ENCODE peak calls at places on chromosomes 13 and 19, in four cellular contexts. S is cardiac fibroblast, F is amygdala, O is non-pigmented ciliary epithelial cell. X is an unnamed sample.

GRCh38 chr19:14669940-14670339 is 4.7 kb downstream of the ADGRE3 start:
- DNase-seq in S (no peak), F (no peak), O (no peak), X (no peak)

GRCh38 chr13:86567119-86567518 is 767.9 kb upstream of the SLITRK6 start:
- DNase-seq in S (no peak), F (no peak), O (no peak), X (no peak)

GRCh38 chr19:19595171-19595701 is 23.3 kb downstream of the PBX4 start:
- DNase-seq in S (peak; percentile 39), F (no peak), O (no peak), X (no peak)

GRCh38 chr13:77112961-77113360 is 86.0 kb upstream of the FBXL3 start:
- DNase-seq in S (no peak), F (no peak), O (no peak), X (no peak)

GRCh38 chr19:1149259-1150045 is 24.6 kb downstream of the SBNO2 start:
- DNase-seq in S (no peak), F (no peak), O (no peak), X (no peak)

GRCh38 chr19:15922021-15922420 is 12.3 kb downstream of the CYP4F11 start:
- DNase-seq in S (no peak), F (no peak), O (no peak), X (no peak)

GRCh38 chr13:39559838-39560237 is 43.2 kb downstream of the LHFPL6 start:
- DNase-seq in S (no peak), F (no peak), O (no peak), X (no peak)

GRCh38 chr19:4456566-4456842 is 1.1 kb downstream of the UBXN6 start:
- DNase-seq in S (peak; percentile 67), F (no peak), O (no peak), X (no peak)

GRCh38 chr13:23799945-23800344 is 89.3 kb downstream of the MIPEP start:
- DNase-seq in S (peak; percentile 37), F (no peak), O (no peak), X (no peak)

GRCh38 chr13:44404261-44405139 is 30.9 kb downstream of the SERP2 start:
- DNase-seq in S (no peak), F (no peak), O (no peak), X (no peak)

GRCh38 chr19:54248016-54248601 is 5.5 kb upstream of the LILRA6 start:
- DNase-seq in S (peak; percentile 54), F (no peak), O (no peak), X (no peak)

GRCh38 chr19:4831351-4832340 is at the start of gene TICAM1:
- DNase-seq in S (peak; percentile 77), F (no peak), O (no peak), X (no peak)

GRCh38 chr19:47723573-47723923 is 10.3 kb downstream of the EHD2 start:
- DNase-seq in S (peak; percentile 94), F (no peak), O (peak; percentile 60), X (no peak)

GRCh38 chr13:73133536-73133935 is 74.7 kb downstream of the KLF5 start:
- DNase-seq in S (peak; percentile 14), F (no peak), O (no peak), X (no peak)

GRCh38 chr13:48446454-48446853 is 33.5 kb upstream of the LPAR6 start:
- DNase-seq in S (peak; percentile 85), F (no peak), O (peak; percentile 45), X (peak; percentile 19)

GRCh38 chr19:30482956-30483355 is 110.8 kb downstream of the ZNF536 start:
- DNase-seq in S (no peak), F (no peak), O (no peak), X (no peak)

GRCh38 chr19:5951338-5951861 is 26.5 kb downstream of the RANBP3 start:
- DNase-seq in S (no peak), F (no peak), O (no peak), X (no peak)

GRCh38 chr19:17183271-17183757 is 31.8 kb upstream of the USE1 start:
- DNase-seq in S (no peak), F (no peak), O (no peak), X (no peak)

GRCh38 chr13:31361673-31362072 is 161.9 kb downstream of the B3GLCT start:
- DNase-seq in S (peak; percentile 34), F (no peak), O (no peak), X (no peak)

GRCh38 chr19:54100560-54100959 is at the start of gene OSCAR:
- DNase-seq in S (no peak), F (no peak), O (no peak), X (no peak)

GRCh38 chr13:79548886-79549285 is 67.9 kb downstream of the NDFIP2 start:
- DNase-seq in S (peak; percentile 46), F (no peak), O (no peak), X (no peak)

GRCh38 chr13:45167611-45168554 is 33.0 kb downstream of the KCTD4 start:
- DNase-seq in S (no peak), F (no peak), O (no peak), X (no peak)

GRCh38 chr19:15430526-15431120 is 11.8 kb upstream of the AKAP8L start:
- DNase-seq in S (no peak), F (no peak), O (no peak), X (no peak)

GRCh38 chr13:70203661-70204229 is 95.5 kb upstream of the KLHL1 start:
- DNase-seq in S (peak; percentile 1), F (no peak), O (no peak), X (no peak)

GRCh38 chr19:6241680-6242079 is 38.1 kb downstream of the MLLT1 start:
- DNase-seq in S (no peak), F (peak; percentile 91), O (no peak), X (no peak)